ENCODE peak calls at places on chromosomes 16 and 17, in ten cellular contexts. G is PC-3, X is GM03348, D is HT1080, J is RKO, Z is HFF-Myc, T is neural progenitor cell, K is upper lobe of left lung, B is GM23248, R is MV-4-11. P is an unnamed sample.

GRCh38 chr17:78315355-78316114 is 44.3 kb downstream of the SOCS3 start:
- DNase-seq in G (peak), X (peak), D (peak), J (peak), Z (peak), T (no peak), K (peak), B (peak), R (no peak), P (peak)

GRCh38 chr16:29231231-29231630 is 175.3 kb downstream of the NPIPB11 start:
- DNase-seq in G (no peak), X (peak), D (no peak), J (no peak), Z (no peak), T (peak), K (no peak), B (peak), R (no peak), P (no peak)

GRCh38 chr16:15043344-15043743 is 12.5 kb downstream of the NTAN1 start:
- DNase-seq in G (peak), X (no peak), D (no peak), J (peak), Z (no peak), T (no peak), K (no peak), B (peak), R (no peak), P (no peak)

GRCh38 chr16:85995591-85996461 is 96.9 kb downstream of the IRF8 start:
- DNase-seq in G (no peak), X (no peak), D (no peak), J (no peak), Z (no peak), T (no peak), K (no peak), B (no peak), R (peak), P (no peak)

GRCh38 chr17:75773808-75774470 is 8.9 kb upstream of the GALK1 start:
- DNase-seq in G (no peak), X (no peak), D (no peak), J (no peak), Z (no peak), T (no peak), K (no peak), B (no peak), R (no peak), P (no peak)

GRCh38 chr16:23045025-23045424 is 104.2 kb downstream of the USP31 start:
- DNase-seq in G (no peak), X (no peak), D (no peak), J (no peak), Z (no peak), T (no peak), K (no peak), B (no peak), R (no peak), P (no peak)

GRCh38 chr16:87970206-87970605 is 19.0 kb downstream of the BANP start:
- DNase-seq in G (no peak), X (peak), D (no peak), J (no peak), Z (no peak), T (no peak), K (no peak), B (peak), R (no peak), P (no peak)

GRCh38 chr16:30731411-30731810 is 16.8 kb upstream of the PHKG2 start:
- DNase-seq in G (no peak), X (no peak), D (no peak), J (no peak), Z (no peak), T (no peak), K (no peak), B (no peak), R (peak), P (no peak)

GRCh38 chr16:20866161-20866772 is 33.9 kb downstream of the DCUN1D3 start:
- DNase-seq in G (peak), X (peak), D (peak), J (peak), Z (peak), T (peak), K (no peak), B (peak), R (peak), P (no peak)

GRCh38 chr17:2396568-2397246 is 4.2 kb downstream of the MNT start:
- DNase-seq in G (peak), X (peak), D (peak), J (peak), Z (no peak), T (peak), K (peak), B (peak), R (peak), P (peak)

GRCh38 chr16:56450275-56450889 is 750 bp downstream of the NUDT21 start:
- DNase-seq in G (no peak), X (peak), D (no peak), J (peak), Z (no peak), T (peak), K (no peak), B (peak), R (no peak), P (no peak)

P was measured in smooth muscle cell of the brain vasculature.